ENCODE peak calls at places on chromosomes 2 and 18, in nine cellular contexts. N, O, P, V, I, F, C, T and W are unnamed samples.

GRCh38 chr2:85589982-85590791 is 5.4 kb upstream of the RNF181 start:
- DNase-seq in O (no peak), V (peak; percentile 100), I (peak; percentile 60), F (no peak), T (peak; percentile 81), N (no peak), C (no peak), P (no peak), W (no peak)

GRCh38 chr18:13809025-13809384 is 14.9 kb upstream of the MC5R start:
- DNase-seq in N (no peak), V (no peak), I (no peak), T (no peak), C (no peak), F (no peak), O (no peak), P (no peak), W (no peak)

GRCh38 chr2:48560546-48561209 is 30.7 kb downstream of the STON1 start:
- DNase-seq in F (no peak), V (no peak), N (no peak), O (no peak), C (no peak), I (no peak), P (no peak), T (no peak), W (no peak)

GRCh38 chr2:23386422-23387220 is 1.6 kb downstream of the KLHL29 start:
- DNase-seq in N (no peak), I (peak; percentile 65), T (peak; percentile 71), O (no peak), C (no peak), P (peak; percentile 77), F (peak; percentile 42), V (no peak), W (no peak)

GRCh38 chr2:207926133-207927076 is 98.9 kb downstream of the PLEKHM3 start:
- DNase-seq in V (peak; percentile 80), T (peak; percentile 69), I (peak; percentile 72), O (no peak), P (no peak), F (peak; percentile 87), N (no peak), C (no peak), W (no peak)

GRCh38 chr2:141015339-141016047 is 1115.3 kb downstream of the LRP1B start:
- DNase-seq in P (no peak), I (no peak), O (no peak), C (no peak), F (no peak), V (peak; percentile 22), N (no peak), T (peak; percentile 53), W (no peak)

GRCh38 chr2:21230140-21230539 is 106.4 kb downstream of the TDRD15 start:
- DNase-seq in F (no peak), I (no peak), V (no peak), O (no peak), C (no peak), T (no peak), N (no peak), P (no peak), W (no peak)

GRCh38 chr2:2271471-2271941 is 59.6 kb downstream of the MYT1L start:
- DNase-seq in F (no peak), V (no peak), T (no peak), I (no peak), O (no peak), C (no peak), N (no peak), P (no peak), W (no peak)

GRCh38 chr2:240014327-240014726 is 10.8 kb downstream of the NDUFA10 start:
- DNase-seq in O (no peak), N (no peak), F (no peak), P (no peak), I (no peak), T (no peak), V (no peak), C (no peak), W (no peak)

GRCh38 chr18:44917184-44917864 is 236.6 kb downstream of the SETBP1 start:
- DNase-seq in O (no peak), F (no peak), I (peak; percentile 50), V (peak; percentile 28), T (no peak), P (no peak), N (no peak), C (no peak), W (no peak)

GRCh38 chr2:214587442-214587841 is 176.6 kb downstream of the VWC2L start:
- DNase-seq in V (no peak), P (no peak), F (no peak), I (no peak), T (no peak), O (no peak), N (peak; percentile 7), C (no peak), W (no peak)

GRCh38 chr2:71710367-71710766 is 257.0 kb downstream of the DYSF start:
- DNase-seq in O (no peak), N (no peak), F (no peak), V (no peak), C (no peak), P (peak; percentile 14), I (no peak), T (no peak), W (no peak)

GRCh38 chr2:208189782-208190181 is at the start of gene C2orf80:
- DNase-seq in F (no peak), O (no peak), T (no peak), V (no peak), P (no peak), N (no peak), C (no peak), I (no peak), W (no peak)

GRCh38 chr18:76618721-76619120 is 123.7 kb upstream of the ZNF516 start:
- DNase-seq in F (no peak), C (no peak), O (no peak), T (no peak), P (no peak), V (no peak), I (no peak), N (no peak), W (no peak)

GRCh38 chr18:76616373-76616772 is 121.3 kb upstream of the ZNF516 start:
- DNase-seq in V (no peak), T (no peak), P (no peak), F (no peak), I (no peak), O (no peak), N (no peak), C (no peak), W (no peak)

GRCh38 chr18:76613058-76613457 is 118.0 kb upstream of the ZNF516 start:
- DNase-seq in O (no peak), V (no peak), I (no peak), C (no peak), T (no peak), N (no peak), F (no peak), P (no peak), W (no peak)

GRCh38 chr18:76613721-76614120 is 118.7 kb upstream of the ZNF516 start:
- DNase-seq in T (peak; percentile 51), P (no peak), N (no peak), V (no peak), F (no peak), O (no peak), I (no peak), C (no peak), W (no peak)

DNA sequence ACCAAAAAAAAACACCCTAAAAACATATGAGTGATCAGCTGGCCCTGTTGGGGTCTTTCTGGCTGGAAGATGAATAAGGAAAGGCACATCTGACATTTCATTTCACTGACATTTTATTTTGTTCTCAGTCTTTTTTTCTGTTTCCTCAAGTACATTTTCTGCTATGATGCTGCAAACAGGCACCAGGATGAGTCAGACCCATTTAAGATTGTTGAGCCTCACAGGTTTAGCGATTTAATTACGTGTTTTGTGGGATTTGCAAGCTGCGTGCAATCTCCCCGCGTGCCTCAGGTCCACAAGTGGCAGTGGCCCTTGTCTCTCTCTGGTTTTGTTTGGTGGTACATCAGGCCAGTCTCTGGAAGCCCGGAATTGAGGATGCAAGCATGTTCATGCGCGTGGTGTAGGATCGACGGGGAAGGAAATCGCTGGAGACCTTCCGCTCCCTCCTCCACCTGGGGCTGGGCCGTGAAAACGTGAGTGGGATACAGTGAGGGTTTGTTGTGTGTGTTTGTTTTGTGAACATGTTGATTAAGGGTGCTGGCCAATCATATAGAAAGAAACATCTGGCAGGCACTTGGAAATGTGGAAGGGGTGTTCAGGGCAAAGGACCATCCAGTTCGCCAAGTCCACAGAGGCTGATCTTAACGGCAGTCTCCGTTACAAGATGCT is 120.2 kb upstream of the ZNF516 start:
- DNase-seq in F (no peak), O (no peak), I (no peak), V (no peak), N (no peak), P (no peak), C (no peak), T (no peak), W (no peak)
- H3K4me3 ChIP-seq in F (no peak overlapping the region), O (no peak overlapping the region), I (no peak overlapping the region), V (no peak overlapping the region), N (no peak overlapping the region), P (no peak overlapping the region), C (no peak overlapping the region), T (no peak overlapping the region), W (no peak overlapping the region)

GRCh38 chr2:10832228-10832936 is 19.8 kb upstream of the PDIA6 start:
- DNase-seq in P (peak; percentile 96), T (peak; percentile 91), N (peak; percentile 87), O (peak; percentile 77), C (peak; percentile 69), I (peak; percentile 89), F (peak; percentile 84), V (peak; percentile 77), W (no peak)
- H3K4me3 ChIP-seq in P (no peak overlapping the region), T (no peak overlapping the region), N (no peak overlapping the region), O (no peak overlapping the region), C (no peak overlapping the region), I (no peak overlapping the region), F (no peak overlapping the region), V (no peak overlapping the region), W (peak overlapping the region; percentile 36)

GRCh38 chr18:62505669-62506494 is 16.9 kb upstream of the ZCCHC2 start:
- DNase-seq in C (no peak), T (no peak), F (no peak), V (peak; percentile 47), P (peak; percentile 76), I (no peak), O (peak; percentile 46), N (peak; percentile 56), W (no peak)

GRCh38 chr18:62500966-62501591 is 21.7 kb upstream of the ZCCHC2 start:
- DNase-seq in V (no peak), F (no peak), C (no peak), O (no peak), T (no peak), I (no peak), P (no peak), N (no peak), W (no peak)

GRCh38 chr18:62510744-62511143 is 12.1 kb upstream of the ZCCHC2 start:
- DNase-seq in C (no peak), T (no peak), V (no peak), N (no peak), I (no peak), O (no peak), P (no peak), F (no peak), W (no peak)

GRCh38 chr18:62509779-62510178 is 13.0 kb upstream of the ZCCHC2 start:
- DNase-seq in I (no peak), F (no peak), O (no peak), C (no peak), T (no peak), N (no peak), V (no peak), P (no peak), W (no peak)

GRCh38 chr18:62506495-62507143 is 16.2 kb upstream of the ZCCHC2 start:
- DNase-seq in T (no peak), N (no peak), O (no peak), I (no peak), P (no peak), C (no peak), F (no peak), V (no peak), W (no peak)
- H3K4me3 ChIP-seq in T (peak overlapping the region; percentile 56), N (peak overlapping the region; percentile 61), O (peak overlapping the region; percentile 56), I (peak overlapping the region; percentile 61), P (peak overlapping the region; percentile 39), C (no peak overlapping the region), F (peak overlapping the region; percentile 42), V (peak overlapping the region; percentile 58), W (no peak overlapping the region)

GRCh38 chr2:26185954-26186353 is 13.1 kb downstream of the GAREM2 start:
- DNase-seq in F (no peak), I (no peak), C (no peak), T (no peak), O (no peak), N (no peak), V (no peak), P (no peak), W (no peak)
- H3K4me3 ChIP-seq in F (no peak overlapping the region), I (peak overlapping the region; percentile 76), C (peak overlapping the region; percentile 58), T (no peak overlapping the region), O (no peak overlapping the region), N (no peak overlapping the region), V (peak overlapping the region; percentile 69), P (no peak overlapping the region), W (no peak overlapping the region)